ENCODE peak calls at places on chromosomes 16 and 17, in five cellular contexts. H is HepG2, N is breast epithelium, G is endothelial cell of umbilical vein, X is sigmoid colon. C is an unnamed sample. For H3K9me3, the result is how much of the 10 kb centered on the place peaks cover.

GRCh38 chr16:60989592-60989991 is 1046.6 kb downstream of the CDH8 start:
- DNase-seq in G (no peak), H (no peak), N (no peak), X (no peak), C (no peak)

GRCh38 chr16:85821441-85821901 is 22.0 kb downstream of the COX4I1 start:
- DNase-seq in G (peak), N (peak), H (peak), X (peak), C (peak)

GRCh38 chr17:64264891-64265290 is 1.8 kb upstream of the TEX2 start:
- DNase-seq in X (no peak), G (no peak), H (no peak), N (no peak), C (no peak)

GRCh38 chr16:89923640-89924297 is 627 bp downstream of the TUBB3 start:
- DNase-seq in N (no peak), X (no peak), G (no peak), H (peak), C (no peak)

GRCh38 chr16:57532251-57532625 is 4.1 kb downstream of the CCDC102A start:
- DNase-seq in H (no peak), G (no peak), N (peak), X (peak), C (peak)

GRCh38 chr17:80743181-80743771 is 198.6 kb downstream of the RPTOR start:
- DNase-seq in G (no peak), X (no peak), N (no peak), H (no peak), C (no peak)

GRCh38 chr16:80123189-80123588 is 417.6 kb upstream of the DYNLRB2 start:
- DNase-seq in H (no peak), X (no peak), N (no peak), G (no peak), C (no peak)

GRCh38 chr17:19384723-19385391 is 2.1 kb downstream of the MFAP4 start:
- DNase-seq in X (peak), N (no peak), H (no peak), G (no peak), C (peak)

GRCh38 chr16:83356266-83356665 is 451.5 kb upstream of the HSBP1 start:
- DNase-seq in G (peak), N (no peak), H (peak), X (no peak), C (no peak)

GRCh38 chr16:66204761-66205160 is 161.7 kb upstream of the CDH5 start:
- DNase-seq in G (no peak), N (no peak), H (no peak), X (no peak), C (no peak)

GRCh38 chr16:24747425-24747824 is 18.0 kb downstream of the TNRC6A start:
- DNase-seq in X (no peak), G (peak), H (no peak), N (no peak), C (no peak)

GRCh38 chr16:31695667-31696066 is 168.0 kb downstream of the AHSP start:
- DNase-seq in G (no peak), X (no peak), H (no peak), N (no peak), C (no peak)

GRCh38 chr17:1562178-1562643 is 381 bp downstream of the PITPNA start:
- DNase-seq in X (peak), N (no peak), G (peak), H (no peak), C (peak)

GRCh38 chr17:45341389-45342158 is 24.8 kb upstream of the MAP3K14 start:
- DNase-seq in G (peak), H (peak), N (peak), X (peak), C (peak)

GRCh38 chr17:64223283-64223682 is 39.8 kb downstream of the TEX2 start:
- DNase-seq in G (no peak), N (no peak), X (no peak), H (no peak), C (no peak)

GRCh38 chr17:59521465-59522126 is 43.8 kb upstream of the DHX40 start:
- DNase-seq in G (peak), X (peak), N (peak), H (peak), C (peak)

GRCh38 chr17:61251939-61252865 is 147.4 kb upstream of the TBX2 start:
- DNase-seq in X (peak), H (no peak), G (peak), N (peak), C (peak)

DNA sequence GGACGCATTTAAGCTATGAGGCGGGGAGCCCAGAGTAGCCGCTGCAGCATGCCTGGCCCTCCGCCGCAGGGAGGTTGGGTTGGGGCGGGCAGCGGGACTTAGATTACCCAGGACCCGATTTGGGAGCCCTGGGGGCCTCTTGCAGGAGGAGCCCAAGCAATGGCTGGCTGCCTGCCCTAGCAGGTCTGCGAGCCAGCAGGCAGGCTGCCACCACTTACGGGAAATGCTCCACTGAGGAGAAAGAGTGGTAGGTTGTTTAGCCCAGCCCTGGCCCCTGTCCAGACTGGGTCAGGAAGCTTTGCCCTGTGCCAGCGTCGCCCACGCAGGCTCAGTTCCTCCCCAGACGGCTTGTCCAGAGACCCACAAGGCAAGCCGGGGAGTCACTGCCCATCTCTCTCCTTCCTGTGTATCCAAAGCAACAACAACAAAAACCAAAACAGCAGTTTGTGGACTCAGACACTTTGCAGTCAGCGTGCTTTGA is 10.3 kb upstream of the TVP23A start:
- DNase-seq in N (peak), G (peak), H (no peak), X (peak), C (peak)
- H3K4me3 ChIP-seq in N (peak), G (no peak), H (no peak), X (peak), C (no peak)

GRCh38 chr17:70130274-70130673 is 39.1 kb upstream of the KCNJ2 start:
- DNase-seq in H (no peak), N (no peak), X (no peak), G (no peak), C (no peak)
- H3K9me3 ChIP-seq in H (under half), N (under half), X (under half), G (under half), C (under half)

DNA sequence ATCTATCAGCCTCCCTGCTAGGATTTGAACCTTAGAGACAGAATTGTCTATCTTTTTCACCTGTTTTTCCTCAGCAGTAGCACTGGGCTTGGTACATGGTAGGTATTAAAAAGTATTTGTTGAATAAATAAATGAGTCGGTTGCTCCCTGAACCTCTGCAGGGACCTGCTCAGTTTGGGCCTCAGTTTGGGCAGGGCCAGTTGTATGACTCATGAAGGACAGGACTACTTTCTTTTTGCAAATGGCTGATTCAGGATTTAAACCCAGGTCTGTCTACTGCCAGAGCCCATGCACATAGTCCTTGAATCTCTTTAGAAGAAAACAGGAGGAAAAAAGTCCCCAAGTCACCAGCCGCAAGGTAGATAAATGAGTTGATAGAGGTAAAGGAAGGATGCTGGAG is 3.1 kb downstream of the MMP2 start:
- DNase-seq in N (no peak), X (no peak), G (no peak), H (no peak), C (no peak)
- TF ChIP-seq POLR2AphosphoS5 in N (no peak), X (no peak), G (no peak), H (no peak), C (no peak)

GRCh38 chr17:5226940-5227878 is 7.5 kb downstream of the SCIMP start:
- DNase-seq in N (no peak), X (no peak), G (no peak), H (no peak), C (peak)
- H3K4me3 ChIP-seq in N (no peak), X (no peak), G (no peak), H (no peak), C (peak)

GRCh38 chr17:17414316-17414937 is 62.4 kb upstream of the MED9 start:
- DNase-seq in N (no peak), H (no peak), G (no peak), X (peak), C (no peak)
- H3K9me3 ChIP-seq in N (under half), H (under half), G (under half), X (under half), C (under half)

DNA sequence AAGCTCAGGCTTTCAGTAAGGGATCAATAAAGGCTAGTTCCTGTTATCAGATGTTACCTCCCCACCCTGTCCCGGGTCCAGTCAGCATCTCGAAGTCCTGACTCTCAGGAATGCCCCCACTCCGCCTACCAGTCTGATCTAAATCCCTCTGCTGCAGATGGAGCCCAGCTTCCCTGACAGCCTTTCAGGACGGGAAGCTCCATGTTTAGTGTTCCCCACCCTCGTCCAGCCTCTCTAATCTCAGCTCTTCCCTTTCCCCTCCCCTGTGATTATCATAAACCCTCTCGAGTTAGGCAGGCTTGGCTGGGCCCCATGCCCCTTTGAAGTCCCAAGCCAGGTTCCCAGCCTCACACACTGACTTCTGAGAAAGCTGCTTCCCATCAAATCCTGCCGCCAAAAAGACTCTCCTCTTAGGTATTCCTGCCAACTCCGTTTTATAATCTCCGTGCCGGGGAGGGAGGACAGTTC is 16.6 kb upstream of the ETV4 start:
- DNase-seq in X (peak), H (peak), G (no peak), N (no peak), C (no peak)
- TF ChIP-seq POLR2AphosphoS5 in X (no peak), H (no peak), G (no peak), N (no peak), C (no peak)

DNA sequence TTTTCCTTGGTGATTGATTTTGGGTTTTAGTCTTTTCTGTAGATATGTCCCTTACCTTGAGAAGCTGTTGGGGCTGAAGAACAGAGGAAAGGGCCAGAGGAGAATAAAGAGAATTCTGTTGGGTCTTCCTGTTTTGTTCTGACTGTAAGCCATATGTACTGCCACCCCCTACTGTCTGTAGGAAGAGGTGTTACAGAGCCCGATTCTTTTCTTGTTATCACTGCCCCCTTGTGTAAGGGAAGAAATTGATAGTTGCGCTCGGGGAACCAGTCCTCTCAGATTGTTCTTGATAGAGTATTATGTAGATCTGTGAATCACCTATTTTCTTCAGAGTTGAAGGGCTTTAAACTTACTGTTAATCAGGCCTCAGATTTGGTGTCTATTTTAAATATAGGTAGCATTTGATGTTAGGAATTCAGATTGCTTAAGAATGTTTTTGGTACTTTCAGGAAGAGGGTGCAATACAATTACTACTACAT is 2.4 kb downstream of the TANC2 start:
- DNase-seq in N (no peak), X (no peak), G (peak), H (peak), C (no peak)
- H3K4me3 ChIP-seq in N (no peak), X (no peak), G (no peak), H (no peak), C (no peak)